ENCODE peak calls at places on chromosomes 2 and 18, in eight cellular contexts. Z is NCI-H1436; R is A172; C is neuronal stem cell; K is kidney glomerular epithelial cell; B is NCI-H2081; U is CD8-positive, alpha-beta T cell; D is AG08396. Q is an unnamed sample.

GRCh38 chr2:229202646-229203045 is 68.4 kb downstream of the PID1 start:
- DNase-seq in B (no peak), Z (no peak), R (no peak), K (no peak), C (no peak), D (no peak), U (no peak), Q (no peak)

GRCh38 chr2:239991689-239992314 is 33.3 kb downstream of the NDUFA10 start:
- DNase-seq in R (peak; percentile 49), Z (peak; percentile 25), C (peak; percentile 32), B (peak; percentile 46), K (peak; percentile 55), U (no peak), D (peak; percentile 63), Q (peak; percentile 22)

GRCh38 chr2:158686166-158686792 is 108.8 kb upstream of the DAPL1 start:
- DNase-seq in Z (no peak), K (no peak), R (no peak), D (peak; percentile 19), C (no peak), U (no peak), B (no peak), Q (peak; percentile 46)

GRCh38 chr18:8701546-8702118 is 3.7 kb upstream of the MTCL1 start:
- DNase-seq in U (no peak), Z (no peak), B (no peak), D (peak; percentile 89), C (no peak), K (peak; percentile 57), R (peak; percentile 41), Q (peak; percentile 78)

GRCh38 chr2:101967826-101968498 is 23.8 kb upstream of the IL1R2 start:
- DNase-seq in C (no peak), Z (no peak), K (no peak), D (no peak), B (no peak), R (no peak), U (no peak), Q (peak; percentile 29)

GRCh38 chr2:222592176-222592575 is 63.7 kb downstream of the FARSB start:
- DNase-seq in K (no peak), C (no peak), B (no peak), U (no peak), R (no peak), D (no peak), Z (no peak), Q (no peak)

GRCh38 chr18:54616220-54616848 is 25.3 kb downstream of the DYNAP start:
- DNase-seq in D (no peak), R (no peak), U (no peak), C (no peak), B (no peak), K (peak; percentile 4), Z (no peak), Q (no peak)

GRCh38 chr2:241082338-241083090 is 19.6 kb downstream of the MTERF4 start:
- DNase-seq in U (no peak), Z (no peak), R (no peak), C (no peak), D (no peak), K (no peak), B (no peak), Q (no peak)

GRCh38 chr2:28941008-28941407 is 40.1 kb upstream of the TOGARAM2 start:
- DNase-seq in C (no peak), D (no peak), Z (no peak), B (no peak), R (no peak), U (no peak), K (no peak), Q (no peak)

GRCh38 chr2:136031716-136032115 is 46.3 kb upstream of the DARS1 start:
- DNase-seq in R (no peak), U (no peak), C (no peak), Z (no peak), D (no peak), B (no peak), K (no peak), Q (no peak)

GRCh38 chr2:105287692-105288091 is 41.8 kb downstream of the TGFBRAP1 start:
- DNase-seq in K (peak; percentile 12), R (peak; percentile 15), D (no peak), C (peak; percentile 11), Z (no peak), U (no peak), B (peak; percentile 3), Q (peak; percentile 10)

GRCh38 chr2:128388414-128389032 is 69.9 kb upstream of the HS6ST1 start:
- DNase-seq in D (no peak), C (no peak), Z (no peak), U (no peak), K (no peak), B (no peak), R (no peak), Q (no peak)

GRCh38 chr2:30301551-30301950 is 70.2 kb downstream of the LBH start:
- DNase-seq in K (peak; percentile 35), Z (no peak), U (no peak), B (no peak), D (peak; percentile 45), R (no peak), C (no peak), Q (no peak)

GRCh38 chr2:240848900-240849680 is 19.5 kb upstream of the AGXT start:
- DNase-seq in B (no peak), Z (no peak), R (no peak), C (no peak), K (no peak), D (no peak), U (no peak), Q (no peak)

GRCh38 chr18:24212939-24213338 is 74.1 kb downstream of the CABYR start:
- DNase-seq in U (no peak), K (peak; percentile 88), R (peak; percentile 96), C (no peak), B (no peak), Z (no peak), D (peak; percentile 47), Q (peak; percentile 96)

GRCh38 chr2:108607706-108608301 is 73.5 kb downstream of the LIMS1 start:
- DNase-seq in D (no peak), C (no peak), R (no peak), B (peak; percentile 54), K (no peak), Z (peak; percentile 41), U (no peak), Q (no peak)

GRCh38 chr2:148298201-148298600 is 277.3 kb downstream of the MBD5 start:
- DNase-seq in U (no peak), D (no peak), Z (no peak), K (peak; percentile 28), B (no peak), C (no peak), R (no peak), Q (peak; percentile 26)

GRCh38 chr18:74351354-74351753 is 35.7 kb downstream of the C18orf63 start:
- DNase-seq in R (peak; percentile 68), B (no peak), Z (no peak), U (no peak), K (no peak), D (peak; percentile 66), C (no peak), Q (peak; percentile 31)

GRCh38 chr2:200749631-200750322 is 61.9 kb upstream of the BZW1 start:
- DNase-seq in U (no peak), K (no peak), B (no peak), R (no peak), D (no peak), C (no peak), Z (no peak), Q (no peak)

GRCh38 chr2:111905990-111906735 is 7.8 kb downstream of the MERTK start:
- DNase-seq in C (no peak), K (no peak), U (no peak), R (peak; percentile 33), D (no peak), B (no peak), Z (no peak), Q (no peak)

GRCh38 chr2:166610180-166610919 is 116.3 kb upstream of the SCN7A start:
- DNase-seq in R (no peak), U (no peak), D (no peak), Z (no peak), C (no peak), B (no peak), K (no peak), Q (no peak)